ENCODE peak calls at places on chromosomes 13 and 19, in five cellular contexts. Z is left ventricle myocardium inferior; A is CD8-positive, alpha-beta memory T cell; H is aorta; D is pancreas. M is an unnamed sample.
A peak's percentile ranks its signal among the peaks of the same experiment; 100 is the strongest.

GRCh38 chr13:30847697-30848307 is 58.3 kb upstream of the MEDAG start:
- DNase-seq in Z (no peak), A (no peak), H (peak; percentile 71), D (no peak), M (no peak)

GRCh38 chr19:46840157-46840942 is 10.3 kb downstream of the AP2S1 start:
- DNase-seq in Z (no peak), A (peak; percentile 31), H (no peak), D (no peak), M (no peak)

GRCh38 chr13:69603144-69603853 is 504.3 kb upstream of the ATXN8OS start:
- DNase-seq in Z (no peak), A (no peak), H (no peak), D (no peak), M (no peak)

GRCh38 chr13:91632071-91632470 is 233.7 kb downstream of the GPC5 start:
- DNase-seq in Z (no peak), A (no peak), H (no peak), D (no peak), M (no peak)

GRCh38 chr13:50810998-50811397 is 32.5 kb downstream of the DLEU7 start:
- DNase-seq in Z (no peak), A (no peak), H (no peak), D (no peak), M (no peak)

GRCh38 chr19:4972509-4973230 is 3.8 kb downstream of the KDM4B start:
- DNase-seq in Z (no peak), A (no peak), H (no peak), D (no peak), M (no peak)

GRCh38 chr19:1970806-1971502 is 30.0 kb downstream of the CSNK1G2 start:
- DNase-seq in Z (no peak), A (no peak), H (no peak), D (no peak), M (no peak)

GRCh38 chr13:113147206-113147605 is 11.2 kb upstream of the PROZ start:
- DNase-seq in Z (no peak), A (no peak), H (no peak), D (no peak), M (peak; percentile 16)

GRCh38 chr19:30214651-30215051 is 157.5 kb upstream of the ZNF536 start:
- DNase-seq in Z (no peak), A (no peak), H (no peak), D (no peak), M (peak; percentile 50)

GRCh38 chr13:67277581-67277980 is 47.4 kb upstream of the PCDH9 start:
- DNase-seq in Z (no peak), A (no peak), H (no peak), D (no peak), M (no peak)

GRCh38 chr13:110634558-110634957 is 19.2 kb downstream of the NAXD start:
- DNase-seq in Z (no peak), A (no peak), H (no peak), D (no peak), M (no peak)

DNA sequence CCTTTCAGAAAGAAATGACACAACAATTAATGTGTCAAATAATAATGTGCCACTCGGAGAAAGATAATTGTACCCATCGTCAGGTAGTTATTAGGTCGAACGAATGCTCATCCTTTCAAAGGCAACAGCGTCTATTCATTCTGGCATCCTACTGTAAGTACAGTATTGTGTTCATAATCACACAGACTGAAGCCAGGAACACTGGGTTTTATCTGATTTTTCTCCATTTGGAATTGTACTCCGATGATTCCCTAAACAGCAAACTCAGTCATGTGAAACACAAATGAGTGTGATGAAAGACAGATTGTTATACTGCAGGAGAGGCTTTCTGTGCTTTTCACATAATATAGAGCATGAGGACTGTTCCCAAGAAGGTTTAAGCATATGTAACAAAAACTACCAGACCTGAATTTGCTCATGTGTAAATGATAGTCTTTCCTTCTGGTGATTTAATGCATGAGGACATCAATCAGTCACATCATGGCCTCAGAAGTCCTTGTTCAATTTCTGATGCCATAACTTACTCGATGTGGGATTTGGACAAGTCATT is 421.9 kb upstream of the KLF12 start:
- DNase-seq in Z (no peak), A (no peak), H (no peak), D (no peak), M (no peak)
- H3K27ac ChIP-seq in Z (no peak overlapping the region), A (no peak overlapping the region), H (no peak overlapping the region), D (no peak overlapping the region), M (no peak overlapping the region)

GRCh38 chr19:14772995-14773394 is 5.4 kb downstream of the ADGRE2 start:
- DNase-seq in Z (no peak), A (no peak), H (no peak), D (no peak), M (no peak)

GRCh38 chr19:14772467-14772866 is 5.9 kb downstream of the ADGRE2 start:
- DNase-seq in Z (no peak), A (no peak), H (no peak), D (no peak), M (no peak)

GRCh38 chr19:14774373-14774772 is 4.0 kb downstream of the ADGRE2 start:
- DNase-seq in Z (no peak), A (no peak), H (no peak), D (no peak), M (no peak)

GRCh38 chr19:14770944-14771839 is 7.2 kb downstream of the ADGRE2 start:
- DNase-seq in Z (no peak), A (no peak), H (no peak), D (no peak), M (no peak)

GRCh38 chr19:14775855-14776254 is 2.5 kb downstream of the ADGRE2 start:
- DNase-seq in Z (peak; percentile 25), A (no peak), H (no peak), D (no peak), M (no peak)
- H3K27ac ChIP-seq in Z (no peak overlapping the region), A (peak overlapping the region; percentile 43), H (no peak overlapping the region), D (no peak overlapping the region), M (no peak overlapping the region)

GRCh38 chr19:8578642-8579265 is 1.5 kb upstream of the MYO1F start:
- DNase-seq in Z (peak; percentile 78), A (peak; percentile 76), H (peak; percentile 86), D (peak; percentile 53), M (peak; percentile 87)

GRCh38 chr19:8575467-8575997 is 1.7 kb downstream of the MYO1F start:
- DNase-seq in Z (no peak), A (peak; percentile 48), H (no peak), D (no peak), M (no peak)

GRCh38 chr19:8577741-8578140 is 499 bp upstream of the MYO1F start:
- DNase-seq in Z (no peak), A (no peak), H (no peak), D (no peak), M (no peak)

GRCh38 chr19:8576273-8576993 is 809 bp downstream of the MYO1F start:
- DNase-seq in Z (no peak), A (no peak), H (no peak), D (no peak), M (no peak)

DNA sequence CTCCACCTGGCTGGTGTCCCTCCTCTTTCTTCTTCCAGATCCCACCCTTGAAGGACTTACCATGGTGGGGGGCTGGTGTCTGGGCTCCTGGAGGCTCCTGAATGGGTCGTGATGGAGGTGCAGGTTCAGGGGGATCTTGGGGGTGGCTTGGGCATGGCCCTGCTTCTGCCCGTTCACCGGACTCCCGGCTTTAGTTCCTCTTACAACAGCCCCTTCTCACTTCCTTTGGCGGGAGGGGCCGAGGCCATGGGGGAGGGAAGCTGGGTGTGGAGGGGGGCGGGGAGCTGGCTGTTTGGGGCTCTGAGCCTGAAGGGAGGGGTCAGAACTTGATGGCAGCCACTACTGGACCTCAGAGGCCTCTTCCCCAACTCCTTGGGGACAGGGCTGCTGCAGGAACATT is at the start of gene MYO1F:
- DNase-seq in Z (peak; percentile 65), A (no peak), H (peak; percentile 86), D (peak; percentile 68), M (no peak)
- H3K27ac ChIP-seq in Z (peak within 1 kb of the TSS; percentile 48), A (peak within 1 kb of the TSS; percentile 59), H (no peak within 1 kb of the TSS), D (no peak within 1 kb of the TSS), M (peak within 1 kb of the TSS; percentile 29)

GRCh38 chr19:6723108-6723618 is 2.7 kb upstream of the C3 start:
- DNase-seq in Z (peak; percentile 56), A (no peak), H (peak; percentile 52), D (peak; percentile 83), M (no peak)
- H3K27ac ChIP-seq in Z (peak overlapping the region; percentile 69), A (no peak overlapping the region), H (no peak overlapping the region), D (peak overlapping the region; percentile 62), M (peak overlapping the region; percentile 29)

M was measured in right atrium auricular region.